ENCODE peak calls at places on chromosome 16, in ten cellular contexts. I is GM19239; U is CD4-positive, CD25-positive, alpha-beta regulatory T cell; A is activated effector memory CD4-positive, alpha-beta T cell treated with anti-CD3 and anti-CD28 coated beads, Interleukin-2, amount 50 U/mL, for 16 hours; C is amygdala; X is mammary epithelial cell; T is Caki2; L is neural crest cell; M is hepatocyte; P is amniotic epithelial cell. Y is an unnamed sample.

GRCh38 chr16:57528499-57529323 is 7.7 kb downstream of the CCDC102A start:
- DNase-seq in T (no peak), P (no peak), M (peak; percentile 88), I (no peak), A (peak; percentile 62), L (no peak), C (no peak), X (no peak), U (no peak), Y (no peak)

GRCh38 chr16:75252049-75252864 is 833 bp upstream of the BCAR1 start:
- DNase-seq in M (no peak), P (no peak), A (no peak), I (no peak), T (no peak), X (no peak), U (no peak), C (no peak), L (no peak), Y (no peak)

GRCh38 chr16:78365376-78365775 is 265.9 kb downstream of the WWOX start:
- DNase-seq in T (no peak), I (no peak), M (no peak), A (no peak), C (no peak), U (no peak), X (no peak), P (no peak), L (no peak), Y (no peak)

GRCh38 chr16:10862432-10862831 is 14.6 kb upstream of the CIITA start:
- DNase-seq in M (no peak), I (no peak), A (no peak), X (peak; percentile 99), C (no peak), T (no peak), U (no peak), P (peak; percentile 98), L (no peak), Y (no peak)

GRCh38 chr16:19265531-19265930 is 20.0 kb upstream of the CLEC19A start:
- DNase-seq in C (no peak), U (no peak), X (no peak), L (no peak), T (no peak), A (no peak), I (no peak), M (no peak), P (no peak), Y (no peak)

GRCh38 chr16:73019456-73020362 is 28.2 kb downstream of the ZFHX3 start:
- DNase-seq in P (peak; percentile 87), C (no peak), U (no peak), I (no peak), M (peak; percentile 47), L (no peak), X (no peak), T (peak; percentile 88), A (peak; percentile 50), Y (no peak)

GRCh38 chr16:54201200-54201599 is 85.4 kb downstream of the IRX3 start:
- DNase-seq in P (no peak), C (no peak), I (no peak), A (no peak), L (no peak), X (no peak), T (peak; percentile 4), U (no peak), M (no peak), Y (no peak)

GRCh38 chr16:69131167-69131748 is 1.1 kb downstream of the CHTF8 start:
- DNase-seq in L (no peak), M (peak; percentile 36), U (no peak), P (peak; percentile 12), A (no peak), T (no peak), I (peak; percentile 31), X (no peak), C (no peak), Y (no peak)

GRCh38 chr16:2811703-2812471 is 5.2 kb upstream of the PRSS21 start:
- DNase-seq in A (peak; percentile 25), I (no peak), L (no peak), P (no peak), X (no peak), T (no peak), U (no peak), M (no peak), C (no peak), Y (no peak)

GRCh38 chr16:26569793-26570192 is 496.9 kb upstream of the C16orf82 start:
- DNase-seq in A (no peak), X (no peak), T (peak; percentile 28), M (peak; percentile 48), P (no peak), L (peak; percentile 6), I (peak; percentile 4), U (peak; percentile 41), C (no peak), Y (no peak)

GRCh38 chr16:72372646-72373045 is 200.7 kb upstream of the PMFBP1 start:
- DNase-seq in C (no peak), I (no peak), A (no peak), P (peak; percentile 51), M (peak; percentile 4), U (no peak), X (peak; percentile 11), T (no peak), L (no peak), Y (no peak)

GRCh38 chr16:24139282-24139681 is 116.9 kb upstream of the CACNG3 start:
- DNase-seq in X (peak; percentile 2), U (peak; percentile 60), T (no peak), P (no peak), C (no peak), A (no peak), I (no peak), M (no peak), L (no peak), Y (no peak)

GRCh38 chr16:69438465-69438864 is 14.0 kb downstream of the CYB5B start:
- DNase-seq in T (no peak), P (no peak), I (no peak), X (no peak), U (no peak), M (no peak), A (no peak), L (no peak), C (no peak), Y (no peak)

GRCh38 chr16:67441289-67441753 is 10.4 kb downstream of the HSD11B2 start:
- DNase-seq in A (no peak), P (no peak), C (no peak), T (no peak), L (no peak), I (no peak), U (no peak), M (no peak), X (no peak), Y (no peak)

GRCh38 chr16:3012828-3013420 is at the start of gene CLDN9:
- DNase-seq in P (no peak), C (no peak), T (peak; percentile 62), I (no peak), A (no peak), U (no peak), X (no peak), L (no peak), M (peak; percentile 64), Y (no peak)

GRCh38 chr16:15785386-15786059 is 71.3 kb downstream of the MYH11 start:
- DNase-seq in U (no peak), M (no peak), I (no peak), L (no peak), X (peak; percentile 6), C (no peak), T (no peak), A (no peak), P (no peak), Y (no peak)